ENCODE peak calls at places on chromosomes 3 and 15, in four cellular contexts. O is A549, U is ovary, H is HCT116. G is an unnamed sample.

GRCh38 chr3:142566096-142566495 is 12.4 kb downstream of the ATR start:
- DNase-seq in O (no peak), U (no peak), H (no peak), G (no peak)

GRCh38 chr15:81908111-81908510 is 137.7 kb downstream of the MEX3B start:
- DNase-seq in O (no peak), U (no peak), H (no peak), G (no peak)

GRCh38 chr3:43995078-43995928 is 246.4 kb upstream of the TOPAZ1 start:
- DNase-seq in H (no peak), U (no peak), O (peak; percentile 80), G (peak; percentile 42)

GRCh38 chr15:68252925-68253534 is 23.5 kb upstream of the CLN6 start:
- DNase-seq in U (no peak), H (peak; percentile 79), O (peak; percentile 88), G (peak; percentile 32)

GRCh38 chr3:127403795-127404194 is 115.9 kb upstream of the PRR20G start:
- DNase-seq in O (no peak), U (no peak), H (no peak), G (no peak)

GRCh38 chr3:119323401-119324107 is 29.4 kb downstream of the ARHGAP31 start:
- DNase-seq in H (no peak), O (no peak), U (no peak), G (no peak)

GRCh38 chr15:39125904-39126303 is 455.0 kb upstream of the THBS1 start:
- DNase-seq in H (peak; percentile 51), O (peak; percentile 72), U (no peak), G (no peak)

GRCh38 chr3:9951126-9951525 is 1.1 kb downstream of the PRRT3 start:
- DNase-seq in O (no peak), H (no peak), U (no peak), G (no peak)

GRCh38 chr3:39569095-39569494 is 101.6 kb downstream of the MOBP start:
- DNase-seq in U (no peak), O (no peak), H (no peak), G (no peak)

GRCh38 chr15:25661898-25662297 is 201.2 kb downstream of the ATP10A start:
- DNase-seq in H (no peak), U (no peak), O (no peak), G (no peak)

GRCh38 chr3:24137958-24138875 is 193.1 kb downstream of the NR1D2 start:
- DNase-seq in H (no peak), O (no peak), U (no peak), G (no peak)

GRCh38 chr3:126672741-126673140 is 17.8 kb upstream of the TXNRD3 start:
- DNase-seq in H (no peak), U (no peak), O (no peak), G (no peak)

GRCh38 chr3:11020764-11021163 is 28.2 kb downstream of the SLC6A1 start:
- DNase-seq in O (no peak), H (no peak), U (no peak), G (no peak)

GRCh38 chr3:126179825-126180476 is 435 bp downstream of the ALDH1L1 start:
- DNase-seq in U (peak; percentile 69), O (no peak), H (no peak), G (no peak)

GRCh38 chr3:72475258-72476138 is 372.7 kb downstream of the SHQ1 start:
- DNase-seq in H (no peak), O (no peak), U (no peak), G (no peak)

GRCh38 chr3:127068111-127068810 is 85.3 kb downstream of the PLXNA1 start:
- DNase-seq in O (no peak), H (no peak), U (no peak), G (no peak)

GRCh38 chr3:10505050-10505790 is at the start of gene ATP2B2:
- DNase-seq in O (no peak), H (no peak), U (no peak), G (no peak)

GRCh38 chr3:78257956-78258530 is 1218.1 kb downstream of the ROBO2 start:
- DNase-seq in O (no peak), H (no peak), U (no peak), G (no peak)

GRCh38 chr3:120272294-120272693 is 12.7 kb downstream of the GPR156 start:
- DNase-seq in O (no peak), U (no peak), H (no peak), G (no peak)

GRCh38 chr3:128287161-128287560 is 133.9 kb downstream of the EEFSEC start:
- DNase-seq in H (no peak), O (no peak), U (no peak), G (no peak)

GRCh38 chr3:82834098-82834497 is 1072.7 kb upstream of the GBE1 start:
- DNase-seq in O (no peak), H (no peak), U (no peak), G (no peak)

GRCh38 chr3:50502584-50503423 is 630 bp downstream of the CACNA2D2 start:
- DNase-seq in H (no peak), U (peak; percentile 30), O (no peak), G (no peak)

DNA sequence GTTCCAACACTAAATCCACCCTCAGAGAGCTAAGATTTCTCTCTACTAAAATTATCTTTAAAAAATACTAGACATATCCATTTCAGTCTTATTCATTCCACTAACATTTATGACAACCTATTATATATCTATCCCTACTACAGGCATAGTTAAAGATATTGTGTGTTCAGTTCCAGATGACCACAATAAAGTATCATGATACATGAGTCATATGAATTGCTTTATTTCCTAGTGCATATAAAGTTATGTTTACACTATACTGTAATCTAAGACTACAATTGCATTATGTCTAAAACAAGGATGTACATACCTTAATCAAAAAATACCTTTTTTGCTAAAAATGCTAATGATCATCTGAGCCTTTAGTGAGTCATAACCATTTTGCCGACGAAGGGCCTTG is 19.4 kb downstream of the SHOX2 start:
- DNase-seq in H (no peak), U (no peak), O (no peak), G (no peak)
- TF ChIP-seq POLR2A in H (no peak), U (no peak), O (no peak), G (no peak)

DNA sequence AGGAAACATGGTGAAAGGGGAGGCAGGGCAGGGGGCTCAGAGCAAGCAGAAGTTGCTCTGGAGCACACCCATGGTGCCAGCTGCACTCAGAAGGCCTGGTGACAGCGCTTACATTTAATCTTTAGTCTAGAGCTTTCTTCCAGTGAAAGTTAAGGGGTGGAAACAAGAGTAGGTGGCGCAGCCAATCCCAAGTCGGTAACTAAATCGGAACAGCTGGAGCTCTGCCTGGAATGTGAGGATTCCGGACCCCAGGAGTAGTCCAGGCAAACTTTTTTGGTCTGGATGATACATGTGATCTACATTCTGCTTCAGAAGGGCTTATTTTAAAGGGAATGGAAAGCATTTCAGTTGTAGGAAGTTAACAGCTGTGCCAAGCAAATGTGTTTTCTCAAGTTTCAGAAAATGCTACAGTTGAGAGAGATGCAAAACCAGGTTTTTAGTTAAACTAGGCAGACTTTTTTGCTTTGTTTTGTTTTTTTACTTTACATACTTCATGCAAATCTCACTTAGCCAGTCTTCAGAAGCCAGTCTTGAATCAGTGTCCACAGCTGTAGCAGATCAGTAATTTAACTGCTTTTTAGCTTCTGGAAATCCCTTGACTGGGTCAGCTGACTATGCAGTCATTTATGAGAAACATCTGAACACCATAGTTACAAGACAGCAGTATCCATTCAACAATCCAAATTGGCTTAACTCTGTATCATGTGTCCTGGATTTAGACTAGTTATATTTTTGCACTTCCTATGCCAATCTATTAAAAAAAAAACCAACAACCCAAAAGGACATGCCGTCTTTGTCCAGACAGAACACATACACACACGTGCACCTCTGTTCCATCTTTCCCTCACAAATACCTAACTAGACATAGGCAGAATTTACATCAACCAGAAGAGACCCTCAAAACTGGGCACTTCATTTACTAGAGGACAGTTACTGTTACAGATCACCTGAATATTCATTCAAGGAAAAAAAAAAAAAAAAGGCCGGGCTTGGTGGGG is 33.2 kb downstream of the ZNF106 start:
- DNase-seq in U (peak; percentile 66), O (no peak), H (no peak), G (no peak)
- TF ChIP-seq POLR2A in U (no peak), O (no peak), H (no peak), G (no peak)

DNA sequence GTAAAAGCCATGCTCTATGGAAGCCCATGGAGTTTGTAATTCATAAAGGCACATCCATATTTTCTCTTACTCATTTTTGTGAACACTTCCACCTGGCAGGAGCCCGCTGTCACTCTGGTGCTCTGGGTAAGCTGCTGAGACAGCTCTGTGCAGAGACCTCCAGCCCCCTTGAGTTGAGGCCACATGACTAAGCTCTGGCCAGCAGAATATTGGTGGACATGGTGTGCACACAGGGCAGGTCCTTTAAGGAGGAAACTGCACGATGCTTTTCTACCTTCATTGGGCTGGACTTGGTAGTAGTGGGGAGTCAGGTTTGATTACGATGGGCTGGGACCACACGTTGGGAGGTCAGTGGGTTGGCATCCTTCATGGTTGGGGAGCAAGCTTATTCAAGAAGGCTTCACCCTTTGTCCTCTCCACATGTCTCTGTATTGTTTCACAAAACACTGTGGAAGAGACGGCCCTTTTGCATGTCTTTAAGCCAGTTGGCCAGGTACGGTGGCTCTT is 29.0 kb downstream of the CCNB2 start:
- DNase-seq in U (no peak), H (no peak), O (no peak), G (no peak)
- TF ChIP-seq POLR2A in U (no peak), H (no peak), O (no peak), G (no peak)

GRCh38 chr15:90934256-90934948 is 683 bp upstream of the UNC45A start:
- DNase-seq in O (peak; percentile 91), U (peak; percentile 86), H (peak; percentile 77), G (peak; percentile 65)

GRCh38 chr15:90932660-90932991 is 277 bp upstream of the HDDC3 start:
- DNase-seq in H (no peak), O (no peak), U (no peak), G (no peak)

GRCh38 chr15:90936823-90937222 is 1.7 kb downstream of the UNC45A start:
- DNase-seq in H (no peak), U (no peak), O (no peak), G (no peak)

GRCh38 chr15:90933310-90933709 is 961 bp upstream of the HDDC3 start:
- DNase-seq in U (no peak), H (no peak), O (no peak), G (no peak)

DNA sequence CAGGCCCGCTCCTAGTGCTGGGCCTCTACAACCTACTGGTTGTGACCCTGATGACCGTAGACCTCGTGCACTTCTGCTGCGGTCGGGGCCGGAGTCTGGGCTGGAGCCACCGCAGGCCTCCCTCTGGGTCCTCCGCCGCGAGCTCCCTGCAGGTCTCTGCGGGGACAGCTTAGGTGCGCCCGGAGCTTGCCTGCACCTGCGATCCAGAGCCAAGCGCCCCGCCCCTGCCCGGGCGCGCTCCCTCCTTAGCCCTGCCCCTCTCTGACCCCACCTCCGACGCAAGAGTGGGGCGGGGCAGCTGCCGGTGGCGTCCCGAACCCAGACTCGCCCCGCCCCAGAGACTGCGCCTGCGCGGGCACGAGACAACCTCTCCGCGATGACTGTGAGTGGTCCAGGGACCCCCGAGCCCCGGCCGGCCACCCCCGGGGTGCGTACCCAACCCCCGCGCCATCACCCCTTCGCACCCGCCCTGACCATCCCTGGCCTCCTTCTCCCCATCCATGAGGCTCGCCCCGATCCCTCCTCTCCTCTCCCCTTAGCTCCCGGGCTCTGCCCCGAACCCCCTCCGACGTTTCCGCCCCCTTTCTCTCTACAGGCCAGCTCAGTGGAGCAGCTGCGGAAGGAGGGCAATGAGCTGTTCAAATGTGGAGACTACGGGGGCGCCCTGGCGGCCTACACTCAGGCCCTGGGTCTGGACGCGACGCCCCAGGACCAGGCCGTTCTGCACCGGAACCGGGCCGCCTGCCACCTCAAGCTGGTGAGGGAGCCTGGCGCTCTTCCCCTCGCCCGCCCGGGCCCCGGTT is at the start of gene UNC45A:
- DNase-seq in U (peak; percentile 91), H (peak; percentile 76), O (peak; percentile 88), G (peak; percentile 72)
- TF ChIP-seq POLR2A in U (peak; percentile 30), H (peak; percentile 67), O (peak; percentile 66), G (peak; percentile 68)